ENCODE peak calls at places on chromosome X, in five cellular contexts. One of them, this sample, is unnamed.

GRCh38 chrX:15299945-15300851 is 15.2 kb downstream of the ASB11 start:
- DNase-seq in Caco-2: peak
- DNase-seq in A549: peak
- DNase-seq in fibroblast of lung: peak
- DNase-seq in suprapubic skin: no peak
- DNase-seq in this sample: no peak

GRCh38 chrX:3371163-3371562 is 24.7 kb upstream of the MXRA5 start:
- DNase-seq in Caco-2: no peak
- DNase-seq in fibroblast of lung: peak
- DNase-seq in suprapubic skin: no peak
- DNase-seq in A549: no peak
- DNase-seq in this sample: no peak

GRCh38 chrX:14497184-14497666 is 32.1 kb upstream of the GLRA2 start:
- DNase-seq in fibroblast of lung: no peak
- DNase-seq in Caco-2: no peak
- DNase-seq in suprapubic skin: no peak
- DNase-seq in A549: no peak
- DNase-seq in this sample: no peak

GRCh38 chrX:47235691-47236103 is 2.9 kb downstream of the USP11 start:
- DNase-seq in fibroblast of lung: no peak
- DNase-seq in A549: no peak
- DNase-seq in suprapubic skin: no peak
- DNase-seq in Caco-2: no peak
- DNase-seq in this sample: no peak

GRCh38 chrX:48695925-48696300 is 621 bp upstream of the SUV39H1 start:
- DNase-seq in A549: no peak
- DNase-seq in suprapubic skin: no peak
- DNase-seq in Caco-2: peak
- DNase-seq in fibroblast of lung: no peak
- DNase-seq in this sample: no peak

GRCh38 chrX:9562851-9563250 is 98.0 kb downstream of the TBL1X start:
- DNase-seq in Caco-2: no peak
- DNase-seq in suprapubic skin: no peak
- DNase-seq in A549: peak
- DNase-seq in fibroblast of lung: peak
- DNase-seq in this sample: peak

GRCh38 chrX:72079607-72080006 is 52.1 kb downstream of the RTL5 start:
- DNase-seq in Caco-2: no peak
- DNase-seq in A549: no peak
- DNase-seq in suprapubic skin: no peak
- DNase-seq in fibroblast of lung: no peak
- DNase-seq in this sample: no peak

GRCh38 chrX:143945171-143945570 is 61.3 kb downstream of the UBE2NL start:
- DNase-seq in fibroblast of lung: no peak
- DNase-seq in Caco-2: no peak
- DNase-seq in suprapubic skin: no peak
- DNase-seq in A549: no peak
- DNase-seq in this sample: no peak

GRCh38 chrX:120238947-120239346 is 11.7 kb upstream of the ZBTB33 start:
- DNase-seq in A549: no peak
- DNase-seq in suprapubic skin: no peak
- DNase-seq in Caco-2: no peak
- DNase-seq in fibroblast of lung: no peak
- DNase-seq in this sample: no peak

GRCh38 chrX:110915120-110915519 is 119.5 kb upstream of the CHRDL1 start:
- DNase-seq in Caco-2: no peak
- DNase-seq in suprapubic skin: no peak
- DNase-seq in fibroblast of lung: peak
- DNase-seq in A549: no peak
- DNase-seq in this sample: peak

GRCh38 chrX:71618303-71618721 is at the start of gene CXCR3:
- DNase-seq in suprapubic skin: no peak
- DNase-seq in Caco-2: no peak
- DNase-seq in A549: no peak
- DNase-seq in fibroblast of lung: peak
- DNase-seq in this sample: peak

GRCh38 chrX:71622347-71623104 is 4.2 kb upstream of the CXCR3 start:
- DNase-seq in A549: peak
- DNase-seq in suprapubic skin: peak
- DNase-seq in fibroblast of lung: peak
- DNase-seq in Caco-2: peak
- DNase-seq in this sample: peak

GRCh38 chrX:133568109-133568508 is 152.8 kb upstream of the GPC4 start:
- DNase-seq in A549: no peak
- DNase-seq in fibroblast of lung: no peak
- DNase-seq in suprapubic skin: no peak
- DNase-seq in Caco-2: no peak
- DNase-seq in this sample: no peak

GRCh38 chrX:40749874-40750273 is 14.5 kb upstream of the MED14 start:
- DNase-seq in A549: no peak
- DNase-seq in fibroblast of lung: no peak
- DNase-seq in Caco-2: no peak
- DNase-seq in suprapubic skin: no peak
- DNase-seq in this sample: no peak
- H3K4me3 ChIP-seq in A549: no peak
- H3K4me3 ChIP-seq in fibroblast of lung: no peak
- H3K4me3 ChIP-seq in Caco-2: no peak
- H3K4me3 ChIP-seq in suprapubic skin: no peak
- H3K4me3 ChIP-seq in this sample: no peak

GRCh38 chrX:66015906-66016689 is 23.8 kb downstream of the VSIG4 start:
- DNase-seq in fibroblast of lung: no peak
- DNase-seq in suprapubic skin: no peak
- DNase-seq in Caco-2: no peak
- DNase-seq in A549: no peak
- DNase-seq in this sample: no peak
- H3K4me3 ChIP-seq in fibroblast of lung: no peak
- H3K4me3 ChIP-seq in suprapubic skin: peak
- H3K4me3 ChIP-seq in Caco-2: no peak
- H3K4me3 ChIP-seq in A549: no peak
- H3K4me3 ChIP-seq in this sample: no peak

DNA sequence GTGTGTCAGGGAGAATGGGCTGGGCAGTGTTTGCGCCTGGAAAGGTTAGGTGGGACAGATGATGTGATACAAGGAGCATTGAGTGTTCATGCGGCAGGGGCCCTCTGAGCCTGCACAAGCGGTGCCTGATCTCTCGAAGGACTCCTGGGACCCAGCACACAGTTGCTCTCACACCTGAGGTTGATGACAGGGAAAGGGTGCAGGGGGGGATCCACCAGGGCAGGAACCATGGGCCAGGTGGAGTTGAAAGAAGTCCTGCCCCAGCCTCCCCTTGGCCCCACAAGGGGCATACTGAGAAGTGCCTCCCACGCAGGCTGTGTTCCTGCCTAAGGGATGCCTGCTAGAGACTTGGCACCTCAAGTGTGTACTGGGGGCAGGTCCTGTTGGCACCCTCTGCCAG is 33.1 kb downstream of the TKTL1 start:
- DNase-seq in Caco-2: no peak
- DNase-seq in A549: no peak
- DNase-seq in fibroblast of lung: no peak
- DNase-seq in suprapubic skin: no peak
- DNase-seq in this sample: no peak
- H3K4me3 ChIP-seq in Caco-2: no peak
- H3K4me3 ChIP-seq in A549: no peak
- H3K4me3 ChIP-seq in fibroblast of lung: no peak
- H3K4me3 ChIP-seq in suprapubic skin: no peak
- H3K4me3 ChIP-seq in this sample: no peak

DNA sequence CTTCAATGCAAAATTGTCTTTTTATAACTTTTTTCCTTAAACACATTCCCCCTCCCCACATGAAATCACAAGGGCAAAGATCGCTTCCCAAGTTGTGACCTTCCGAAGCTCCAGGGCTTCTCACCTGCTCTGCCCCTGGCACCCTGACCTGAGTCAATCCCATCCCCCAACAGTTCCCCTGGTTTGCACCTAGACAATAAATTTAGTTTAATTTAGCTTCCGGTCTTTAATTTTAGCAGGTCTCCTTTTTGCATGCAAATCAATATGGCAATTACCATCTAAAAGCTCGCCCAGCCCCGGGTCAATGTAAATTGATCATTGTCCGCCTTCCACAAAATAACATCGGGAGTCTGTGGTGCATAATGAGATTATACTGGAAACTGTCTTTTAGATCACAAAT is 6.8 kb downstream of the BCOR start:
- DNase-seq in fibroblast of lung: no peak
- DNase-seq in suprapubic skin: no peak
- DNase-seq in A549: no peak
- DNase-seq in Caco-2: no peak
- DNase-seq in this sample: no peak
- H3K4me3 ChIP-seq in fibroblast of lung: no peak
- H3K4me3 ChIP-seq in suprapubic skin: no peak
- H3K4me3 ChIP-seq in A549: no peak
- H3K4me3 ChIP-seq in Caco-2: no peak
- H3K4me3 ChIP-seq in this sample: no peak

GRCh38 chrX:129779086-129779672 is 570 bp upstream of the SASH3 start:
- DNase-seq in A549: no peak
- DNase-seq in Caco-2: no peak
- DNase-seq in fibroblast of lung: no peak
- DNase-seq in suprapubic skin: no peak
- DNase-seq in this sample: no peak

GRCh38 chrX:129779747-129780146 is at the start of gene SASH3:
- DNase-seq in fibroblast of lung: no peak
- DNase-seq in Caco-2: no peak
- DNase-seq in A549: no peak
- DNase-seq in suprapubic skin: no peak
- DNase-seq in this sample: no peak

GRCh38 chrX:129773649-129774458 is 5.9 kb upstream of the SASH3 start:
- DNase-seq in Caco-2: peak
- DNase-seq in fibroblast of lung: no peak
- DNase-seq in A549: no peak
- DNase-seq in suprapubic skin: no peak
- DNase-seq in this sample: no peak

GRCh38 chrX:129780441-129781105 is 824 bp downstream of the SASH3 start:
- DNase-seq in fibroblast of lung: no peak
- DNase-seq in Caco-2: no peak
- DNase-seq in A549: no peak
- DNase-seq in suprapubic skin: no peak
- DNase-seq in this sample: no peak

GRCh38 chrX:129777218-129777768 is 2.5 kb upstream of the SASH3 start:
- DNase-seq in Caco-2: no peak
- DNase-seq in A549: no peak
- DNase-seq in fibroblast of lung: no peak
- DNase-seq in suprapubic skin: no peak
- DNase-seq in this sample: no peak
- H3K4me3 ChIP-seq in Caco-2: no peak
- H3K4me3 ChIP-seq in A549: no peak
- H3K4me3 ChIP-seq in fibroblast of lung: no peak
- H3K4me3 ChIP-seq in suprapubic skin: peak
- H3K4me3 ChIP-seq in this sample: no peak

GRCh38 chrX:107777536-107777832 is at the start of gene NCBP2L:
- DNase-seq in suprapubic skin: no peak
- DNase-seq in fibroblast of lung: no peak
- DNase-seq in Caco-2: no peak
- DNase-seq in A549: no peak
- DNase-seq in this sample: no peak
- H3K4me3 ChIP-seq in suprapubic skin: peak
- H3K4me3 ChIP-seq in fibroblast of lung: peak
- H3K4me3 ChIP-seq in Caco-2: no peak
- H3K4me3 ChIP-seq in A549: peak
- H3K4me3 ChIP-seq in this sample: no peak

GRCh38 chrX:39691724-39692123 is 406.0 kb downstream of the BCOR start:
- DNase-seq in A549: no peak
- DNase-seq in suprapubic skin: no peak
- DNase-seq in fibroblast of lung: no peak
- DNase-seq in Caco-2: no peak
- DNase-seq in this sample: no peak

GRCh38 chrX:39690541-39691415 is 407.0 kb downstream of the BCOR start:
- DNase-seq in suprapubic skin: no peak
- DNase-seq in fibroblast of lung: no peak
- DNase-seq in Caco-2: no peak
- DNase-seq in A549: no peak
- DNase-seq in this sample: no peak

GRCh38 chrX:39688576-39689373 is 409.0 kb downstream of the BCOR start:
- DNase-seq in A549: peak
- DNase-seq in fibroblast of lung: peak
- DNase-seq in Caco-2: peak
- DNase-seq in suprapubic skin: no peak
- DNase-seq in this sample: peak

GRCh38 chrX:39688219-39688575 is 409.6 kb downstream of the BCOR start:
- DNase-seq in fibroblast of lung: no peak
- DNase-seq in Caco-2: no peak
- DNase-seq in A549: no peak
- DNase-seq in suprapubic skin: no peak
- DNase-seq in this sample: no peak

DNA sequence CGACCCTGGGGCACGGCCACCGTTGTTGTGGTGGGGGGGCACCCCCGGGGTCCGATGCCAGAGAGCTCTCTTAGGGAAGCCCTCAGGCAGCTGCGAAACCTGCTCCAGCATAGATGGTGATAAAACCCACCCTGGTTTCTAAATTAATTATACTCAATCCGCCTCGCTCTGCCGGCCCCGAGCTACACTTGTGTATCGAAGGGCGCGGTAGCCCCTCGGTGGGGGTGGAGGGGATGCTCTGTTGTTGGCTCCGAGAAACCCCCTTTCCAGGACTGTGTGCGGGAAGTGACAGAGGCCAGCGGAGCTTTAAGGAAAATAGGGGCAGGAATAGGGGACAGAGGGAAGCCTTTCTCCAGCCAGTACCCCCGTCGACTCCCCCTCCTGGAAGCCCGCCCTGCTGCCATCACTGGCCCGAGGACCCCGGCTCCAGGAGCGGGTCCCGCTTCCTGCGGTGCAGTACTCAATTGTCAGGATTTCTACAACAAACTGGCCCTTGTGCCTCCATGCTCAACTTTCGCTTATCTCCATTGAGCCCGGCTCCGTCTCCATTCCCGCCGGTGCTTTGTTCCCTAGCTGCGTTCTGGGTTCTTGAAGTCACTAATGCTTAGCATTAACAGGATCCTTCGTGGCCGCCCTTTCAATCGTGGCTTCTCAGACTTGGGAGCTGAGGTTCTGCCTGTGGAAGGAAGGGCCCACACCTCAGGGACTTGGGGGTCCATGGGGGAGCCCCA is 408.2 kb downstream of the BCOR start:
- DNase-seq in suprapubic skin: no peak
- DNase-seq in fibroblast of lung: no peak
- DNase-seq in Caco-2: no peak
- DNase-seq in A549: no peak
- DNase-seq in this sample: no peak
- H3K4me3 ChIP-seq in suprapubic skin: peak
- H3K4me3 ChIP-seq in fibroblast of lung: no peak
- H3K4me3 ChIP-seq in Caco-2: peak
- H3K4me3 ChIP-seq in A549: peak
- H3K4me3 ChIP-seq in this sample: peak